ENCODE peak calls at places on chromosomes 2 and 18, in six cellular contexts. S is activated CD4-positive, CD25-positive, alpha-beta regulatory T cell; B is progenitor cell of endocrine pancreas; P is posterior cingulate gyrus; T is activated T-helper 1 cell treated with anti-CD3 and anti-CD28 coated beads, Interleukin-12 subunit alpha, Interleukin-12 subunit beta, Interleukin-2, Interleukin-4 antibody, amounts not matched to agents 30 ng/mL and 10 ng/mL and 1 ng/mL, durations not matched to agents 14 hours and 24 hours and 36 hours; Q is epithelial cell of proximal tubule. D is an unnamed sample.
A peak's percentile ranks its signal among the peaks of the same experiment; 100 is the strongest.

GRCh38 chr18:44887227-44887631 is 206.5 kb downstream of the SETBP1 start:
- DNase-seq in P (no peak), S (no peak), Q (peak; percentile 73), B (no peak), T (peak; percentile 45), D (no peak)

GRCh38 chr2:46097714-46098480 is 199.3 kb upstream of the EPAS1 start:
- DNase-seq in Q (peak; percentile 92), T (no peak), S (no peak), P (no peak), B (no peak), D (peak; percentile 74)

GRCh38 chr18:10015941-10016819 is 102.4 kb downstream of the VAPA start:
- DNase-seq in B (no peak), Q (peak; percentile 80), P (no peak), S (no peak), T (no peak), D (peak; percentile 11)

GRCh38 chr18:65349635-65350034 is 401.2 kb upstream of the CDH7 start:
- DNase-seq in S (no peak), T (no peak), Q (no peak), B (no peak), P (no peak), D (no peak)

GRCh38 chr2:81077396-81077795 is 772.8 kb upstream of the LRRTM1 start:
- DNase-seq in Q (no peak), S (no peak), B (no peak), T (no peak), P (no peak), D (no peak)

GRCh38 chr18:75362435-75362834 is 65.1 kb downstream of the SMIM21 start:
- DNase-seq in Q (no peak), S (no peak), P (no peak), T (no peak), B (no peak), D (no peak)

GRCh38 chr2:134181219-134181618 is 72.7 kb upstream of the MGAT5 start:
- DNase-seq in Q (no peak), P (no peak), S (no peak), T (peak; percentile 31), B (no peak), D (peak; percentile 82)

GRCh38 chr2:190736355-190736754 is 87.5 kb downstream of the NAB1 start:
- DNase-seq in Q (no peak), P (no peak), S (no peak), T (no peak), B (no peak), D (no peak)

GRCh38 chr2:95232232-95232631 is 24.9 kb downstream of the ZNF892 start:
- DNase-seq in S (no peak), T (no peak), B (no peak), P (no peak), Q (no peak), D (no peak)

GRCh38 chr2:170744248-170745002 is 25.8 kb upstream of the ERICH2 start:
- DNase-seq in B (no peak), Q (no peak), P (no peak), T (no peak), S (no peak), D (no peak)